ENCODE peak calls at places on chromosome 7, in six cellular contexts. W is GM12892, C is H1, J is GM12878, D is HepG2, V is K562. Y is an unnamed sample.
A peak's percentile ranks its signal among the peaks of the same experiment; 100 is the strongest.

GRCh38 chr7:27586825-27587224 is 75.9 kb downstream of the HIBADH start:
- DNase-seq in W (peak; percentile 12), C (no peak), J (peak; percentile 53), D (no peak), V (no peak), Y (no peak)

GRCh38 chr7:29557954-29558353 is 5.7 kb upstream of the PRR15 start:
- DNase-seq in W (no peak), C (no peak), J (no peak), D (no peak), V (peak; percentile 16), Y (no peak)

GRCh38 chr7:158016171-158017087 is 571.2 kb downstream of the PTPRN2 start:
- DNase-seq in W (no peak), C (no peak), J (no peak), D (no peak), V (no peak), Y (no peak)

GRCh38 chr7:146591976-146592375 is 475.4 kb downstream of the CNTNAP2 start:
- DNase-seq in W (no peak), C (no peak), J (no peak), D (no peak), V (no peak), Y (no peak)

GRCh38 chr7:129434846-129435318 is 650 bp downstream of the STRIP2 start:
- DNase-seq in W (peak; percentile 13), C (no peak), J (no peak), D (peak; percentile 2), V (peak; percentile 65), Y (no peak)

GRCh38 chr7:2813350-2814185 is 30.5 kb downstream of the GNA12 start:
- DNase-seq in W (no peak), C (no peak), J (no peak), D (no peak), V (no peak), Y (no peak)

GRCh38 chr7:140841316-140841715 is 83.4 kb downstream of the BRAF start:
- DNase-seq in W (no peak), C (no peak), J (no peak), D (no peak), V (no peak), Y (no peak)

GRCh38 chr7:146150153-146150552 is 33.6 kb downstream of the CNTNAP2 start:
- DNase-seq in W (no peak), C (no peak), J (no peak), D (no peak), V (no peak), Y (no peak)

GRCh38 chr7:104894998-104895850 is 118.8 kb upstream of the KMT2E start:
- DNase-seq in W (no peak), C (no peak), J (peak; percentile 84), D (no peak), V (peak; percentile 2), Y (no peak)

GRCh38 chr7:115910541-115911164 is 119.9 kb downstream of the TFEC start:
- DNase-seq in W (no peak), C (no peak), J (no peak), D (peak; percentile 14), V (no peak), Y (no peak)

GRCh38 chr7:31782411-31782991 is 95.5 kb downstream of the PPP1R17 start:
- DNase-seq in W (peak; percentile 15), C (no peak), J (peak; percentile 20), D (peak; percentile 47), V (peak; percentile 54), Y (peak; percentile 26)

GRCh38 chr7:8197994-8198698 is 63.8 kb downstream of the ICA1 start:
- DNase-seq in W (no peak), C (no peak), J (no peak), D (no peak), V (no peak), Y (no peak)

GRCh38 chr7:150996289-150997074 is 5.7 kb downstream of the NOS3 start:
- DNase-seq in W (no peak), C (no peak), J (no peak), D (no peak), V (peak; percentile 76), Y (no peak)

GRCh38 chr7:77664715-77665114 is 31.5 kb upstream of the RSBN1L start:
- DNase-seq in W (no peak), C (no peak), J (no peak), D (no peak), V (no peak), Y (no peak)

GRCh38 chr7:46153951-46154787 is 233.1 kb upstream of the IGFBP3 start:
- DNase-seq in W (no peak), C (no peak), J (peak; percentile 55), D (peak; percentile 87), V (no peak), Y (no peak)

GRCh38 chr7:26616235-26616634 is 248.2 kb downstream of the SKAP2 start:
- DNase-seq in W (no peak), C (no peak), J (no peak), D (no peak), V (peak; percentile 57), Y (no peak)

GRCh38 chr7:67738-68395 is 124.5 kb upstream of the FAM20C start:
- DNase-seq in W (no peak), C (no peak), J (no peak), D (no peak), V (no peak), Y (no peak)

GRCh38 chr7:91777522-91777921 is 103.0 kb downstream of the MTERF1 start:
- DNase-seq in W (no peak), C (no peak), J (no peak), D (no peak), V (no peak), Y (no peak)

GRCh38 chr7:91780526-91780925 is 100.0 kb downstream of the MTERF1 start:
- DNase-seq in W (no peak), C (no peak), J (no peak), D (no peak), V (no peak), Y (no peak)

GRCh38 chr7:91772100-91772794 is 108.3 kb downstream of the MTERF1 start:
- DNase-seq in W (no peak), C (no peak), J (no peak), D (no peak), V (no peak), Y (no peak)

GRCh38 chr7:91778416-91778815 is 102.1 kb downstream of the MTERF1 start:
- DNase-seq in W (no peak), C (no peak), J (no peak), D (no peak), V (no peak), Y (no peak)

GRCh38 chr7:91776166-91776565 is 104.3 kb downstream of the MTERF1 start:
- DNase-seq in W (no peak), C (no peak), J (no peak), D (no peak), V (no peak), Y (no peak)
- TF ChIP-seq POLR2A in W (no peak), C (no peak), J (no peak), D (no peak), V (no peak), Y (no peak)

GRCh38 chr7:108156897-108157605 is 26.9 kb upstream of the LAMB4 start:
- DNase-seq in W (no peak), C (no peak), J (no peak), D (no peak), V (no peak), Y (no peak)

GRCh38 chr7:108149119-108149518 is 19.0 kb upstream of the LAMB4 start:
- DNase-seq in W (no peak), C (no peak), J (no peak), D (no peak), V (no peak), Y (no peak)

GRCh38 chr7:108147031-108147563 is 16.9 kb upstream of the LAMB4 start:
- DNase-seq in W (no peak), C (no peak), J (no peak), D (no peak), V (no peak), Y (no peak)

GRCh38 chr7:108149908-108150307 is 19.7 kb upstream of the LAMB4 start:
- DNase-seq in W (no peak), C (no peak), J (no peak), D (no peak), V (no peak), Y (no peak)

GRCh38 chr7:108152198-108152597 is 22.0 kb upstream of the LAMB4 start:
- DNase-seq in W (no peak), C (no peak), J (no peak), D (no peak), V (no peak), Y (no peak)
- TF ChIP-seq TAF1 in W (no peak), C (no peak), J (no peak), D (no peak), V (no peak), Y (no peak)

GRCh38 chr7:131110294-131111080 is 217.2 kb upstream of the MKLN1 start:
- DNase-seq in W (no peak), C (no peak), J (no peak), D (no peak), V (no peak), Y (no peak)

GRCh38 chr7:131111081-131111576 is 216.5 kb upstream of the MKLN1 start:
- DNase-seq in W (no peak), C (no peak), J (no peak), D (no peak), V (no peak), Y (no peak)

GRCh38 chr7:131109011-131109756 is 218.5 kb upstream of the MKLN1 start:
- DNase-seq in W (no peak), C (no peak), J (no peak), D (no peak), V (peak; percentile 53), Y (no peak)

GRCh38 chr7:131108212-131108980 is 219.3 kb upstream of the MKLN1 start:
- DNase-seq in W (no peak), C (no peak), J (no peak), D (no peak), V (no peak), Y (no peak)

DNA sequence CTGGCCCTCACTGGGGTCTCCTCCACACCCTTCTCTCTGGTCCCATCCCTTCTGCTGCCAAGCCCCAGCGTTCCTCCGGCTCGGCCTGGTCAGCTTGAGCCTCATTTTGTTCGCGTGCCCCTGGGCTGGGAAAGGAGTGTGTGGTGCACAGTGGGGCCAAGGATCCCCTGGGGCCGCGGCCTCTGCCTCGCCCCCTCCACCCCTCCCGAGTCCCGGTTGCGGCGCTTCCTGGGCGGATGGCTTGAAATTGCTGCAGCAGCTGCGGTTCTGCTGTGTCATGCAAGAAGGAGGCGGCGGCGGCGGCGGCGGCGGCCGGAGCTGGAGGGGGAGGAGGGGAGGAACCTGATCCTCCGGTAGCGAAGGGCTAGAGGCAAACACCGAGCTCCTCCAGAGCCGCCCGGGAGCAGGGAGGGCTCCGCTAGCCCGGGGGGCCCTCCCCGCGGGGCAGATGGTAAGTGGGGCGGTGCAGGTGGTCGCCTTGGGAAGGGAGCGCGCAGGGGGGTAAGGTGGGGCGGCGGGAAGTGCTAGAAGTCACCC is 217.9 kb upstream of the MKLN1 start:
- DNase-seq in W (peak; percentile 48), C (no peak), J (no peak), D (peak; percentile 59), V (peak; percentile 92), Y (no peak)
- TF ChIP-seq POLR2A in W (peak; percentile 48), C (no peak), J (peak; percentile 84), D (peak; percentile 60), V (peak; percentile 85), Y (no peak)

DNA sequence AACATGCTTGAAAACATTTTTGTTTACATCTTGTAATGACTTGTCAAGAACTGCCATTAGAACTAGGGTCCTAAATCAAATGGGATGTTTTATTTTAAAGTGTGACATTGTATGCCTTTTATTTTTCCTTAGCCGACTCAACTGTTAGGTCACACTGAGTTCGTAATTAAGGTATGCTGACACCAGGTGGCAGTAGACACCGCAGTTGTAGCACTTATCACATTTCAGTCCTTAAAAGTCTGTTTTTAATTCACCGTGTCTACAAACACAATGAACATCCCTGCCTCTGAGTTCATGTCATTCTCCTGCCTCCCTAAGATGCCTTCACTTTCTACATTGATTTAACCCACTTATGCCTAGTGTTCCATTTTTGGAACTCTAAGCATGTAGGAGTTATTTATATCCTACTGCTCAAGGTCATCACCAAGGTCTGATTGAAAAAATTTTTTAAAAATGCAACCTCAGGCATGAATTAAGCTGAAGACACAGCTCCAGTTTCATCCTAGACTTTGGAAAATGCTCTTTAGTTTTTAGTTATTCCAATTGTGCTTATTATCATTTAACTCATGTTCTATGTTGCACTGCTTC is 186.1 kb downstream of the BMPER start:
- DNase-seq in W (no peak), C (no peak), J (no peak), D (peak; percentile 38), V (peak; percentile 12), Y (no peak)
- TF ChIP-seq TAF1 in W (no peak), C (no peak), J (no peak), D (no peak), V (no peak), Y (no peak)